ENCODE peak calls at places on chromosomes 12 and 14, in seven cellular contexts. G is right atrium auricular region; R is adrenal gland; S is left lung; J is mammary epithelial cell; H is H1; B is CD8-positive, alpha-beta memory T cell. O is an unnamed sample.
A peak's percentile ranks its signal among the peaks of the same experiment; 100 is the strongest.

GRCh38 chr12:6226701-6227096 is 26.5 kb downstream of the CD9 start:
- DNase-seq in G (no peak), J (peak; percentile 77), S (peak; percentile 78), H (no peak), B (no peak), R (no peak), O (no peak)

GRCh38 chr12:80567391-80567790 is 123.4 kb downstream of the PTPRQ start:
- DNase-seq in J (peak; percentile 61), R (no peak), G (no peak), B (no peak), S (no peak), H (no peak), O (no peak)

GRCh38 chr14:99177876-99178630 is 93.9 kb downstream of the BCL11B start:
- DNase-seq in H (peak; percentile 40), G (no peak), R (no peak), S (no peak), B (no peak), J (no peak), O (no peak)

GRCh38 chr12:4107436-4107878 is 166.1 kb upstream of the CCND2 start:
- DNase-seq in J (peak; percentile 79), H (peak; percentile 53), B (peak; percentile 75), G (no peak), S (no peak), R (peak; percentile 64), O (peak; percentile 58)

GRCh38 chr14:88841741-88842140 is 17.3 kb downstream of the TTC8 start:
- DNase-seq in G (no peak), H (no peak), J (peak; percentile 23), B (no peak), R (no peak), S (no peak), O (no peak)

GRCh38 chr12:11085419-11085818 is 6.7 kb downstream of the TAS2R43 start:
- DNase-seq in G (no peak), B (no peak), H (no peak), R (peak; percentile 30), S (no peak), J (no peak), O (no peak)

GRCh38 chr12:42426733-42427132 is 100.8 kb downstream of the PPHLN1 start:
- DNase-seq in B (no peak), H (no peak), S (no peak), R (no peak), G (no peak), J (peak; percentile 49), O (no peak)

GRCh38 chr12:15823360-15824128 is 34.4 kb upstream of the EPS8 start:
- DNase-seq in H (no peak), R (no peak), B (no peak), J (no peak), S (no peak), G (no peak), O (no peak)

GRCh38 chr14:58072288-58073071 is 79.5 kb downstream of the ARMH4 start:
- DNase-seq in S (no peak), G (no peak), H (peak; percentile 65), B (peak; percentile 14), J (peak; percentile 44), R (peak; percentile 48), O (no peak)

GRCh38 chr12:104345234-104346066 is 41.9 kb downstream of the EID3 start:
- DNase-seq in J (no peak), R (no peak), B (no peak), S (no peak), G (no peak), H (no peak), O (no peak)
- H3K27ac ChIP-seq in J (no peak overlapping the region), R (no peak overlapping the region), B (no peak overlapping the region), S (no peak overlapping the region), G (no peak overlapping the region), H (no peak overlapping the region), O (no peak overlapping the region)

GRCh38 chr14:67690011-67690410 is 5.6 kb downstream of the RDH11 start:
- DNase-seq in B (no peak), H (no peak), G (no peak), R (no peak), J (peak; percentile 66), S (no peak), O (no peak)
- H3K36me3 ChIP-seq in B (peaks cover 47% of the 10 kb centered on the region), H (peaks cover 70% of the 10 kb centered on the region), G (peaks cover 31% of the 10 kb centered on the region), R (no peaks in the 10 kb centered on the region), J (peaks cover 58% of the 10 kb centered on the region), S (no peaks in the 10 kb centered on the region), O (peaks cover 56% of the 10 kb centered on the region)

DNA sequence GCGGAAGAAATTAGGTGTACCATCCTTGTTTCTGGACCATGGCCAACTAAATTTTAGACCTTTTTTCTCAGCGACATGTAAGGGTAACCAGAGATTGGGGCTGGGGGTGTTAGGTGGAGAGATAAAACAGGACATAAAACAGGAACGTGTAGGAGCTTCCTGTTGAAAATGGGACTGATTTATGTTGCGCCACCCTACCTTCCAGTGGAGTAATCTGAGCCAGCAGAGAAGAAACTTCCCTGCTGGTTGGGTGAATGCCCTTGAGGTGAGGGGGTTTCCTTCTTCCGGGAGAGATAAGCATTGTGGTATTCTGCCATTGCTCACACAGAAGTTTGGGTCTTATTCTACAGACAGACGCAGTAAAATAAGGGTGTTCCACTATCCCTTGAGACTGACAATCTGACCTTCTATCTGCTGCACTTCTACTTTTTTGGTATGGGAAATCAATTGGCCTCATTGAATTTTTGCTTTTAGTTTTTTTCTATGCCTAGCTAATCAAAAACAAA is 417.6 kb downstream of the PCNX1 start:
- DNase-seq in R (peak; percentile 34), G (no peak), B (peak; percentile 57), J (peak; percentile 24), H (no peak), S (no peak), O (peak; percentile 26)
- H3K4me3 ChIP-seq in R (no peak overlapping the region), G (no peak overlapping the region), B (no peak overlapping the region), J (no peak overlapping the region), H (peak overlapping the region; percentile 23), S (no peak overlapping the region), O (no peak overlapping the region)

GRCh38 chr12:24252580-24252979 is 303.1 kb upstream of the SOX5 start:
- DNase-seq in B (no peak), R (no peak), H (no peak), J (no peak), S (no peak), G (no peak), O (no peak)

GRCh38 chr12:24256636-24257150 is 307.2 kb upstream of the SOX5 start:
- DNase-seq in R (no peak), J (no peak), S (no peak), G (no peak), B (no peak), H (no peak), O (no peak)

DNA sequence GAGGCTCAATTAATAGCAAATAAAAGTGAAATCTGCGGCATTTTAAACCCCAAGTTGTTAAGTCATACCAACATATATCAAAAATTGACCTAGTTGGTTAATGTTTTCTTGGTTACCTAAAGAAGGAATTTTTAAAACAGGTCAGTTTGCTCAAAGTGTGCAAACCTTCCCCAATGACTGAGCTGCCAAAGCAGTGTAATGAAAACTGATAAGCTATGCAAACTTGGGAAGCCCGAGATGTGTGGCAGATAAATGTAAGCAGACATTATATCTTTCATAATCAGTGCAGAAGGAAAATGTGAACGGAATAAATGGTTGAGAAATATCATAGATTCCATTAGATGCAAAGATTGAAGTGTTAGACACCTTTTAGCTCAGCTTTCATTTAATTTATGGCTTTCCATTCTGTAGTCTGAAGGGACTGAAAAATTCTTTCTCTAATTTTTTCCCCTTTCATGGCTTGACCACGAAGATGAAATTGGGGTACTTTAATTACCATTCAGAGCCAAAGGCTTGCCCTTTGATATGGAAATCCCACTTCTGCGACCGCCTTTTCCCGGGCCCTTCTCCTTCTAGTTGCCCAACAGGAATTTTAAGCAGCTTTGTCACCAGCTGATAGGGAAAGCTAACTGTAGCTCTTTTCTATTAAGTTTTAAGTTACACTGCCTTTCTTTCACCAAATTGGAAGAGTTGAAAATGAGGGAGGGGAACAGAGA is 306.6 kb upstream of the SOX5 start:
- DNase-seq in J (no peak), S (no peak), H (no peak), R (no peak), G (no peak), B (no peak), O (no peak)
- H3K27ac ChIP-seq in J (no peak overlapping the region), S (no peak overlapping the region), H (no peak overlapping the region), R (no peak overlapping the region), G (no peak overlapping the region), B (no peak overlapping the region), O (no peak overlapping the region)

GRCh38 chr14:101707863-101708620 is 53.5 kb upstream of the PPP2R5C start:
- DNase-seq in B (no peak), G (peak; percentile 30), S (no peak), J (no peak), H (no peak), R (no peak), O (no peak)
- H3K36me3 ChIP-seq in B (no peaks in the 10 kb centered on the region), G (no peaks in the 10 kb centered on the region), S (no peaks in the 10 kb centered on the region), J (no peaks in the 10 kb centered on the region), H (no peaks in the 10 kb centered on the region), R (no peaks in the 10 kb centered on the region), O (no peaks in the 10 kb centered on the region)

GRCh38 chr14:105257464-105257863 is 9.1 kb downstream of the BTBD6 start:
- DNase-seq in S (no peak), H (no peak), G (no peak), B (no peak), R (no peak), J (no peak), O (no peak)
- H3K4me3 ChIP-seq in S (no peak overlapping the region), H (no peak overlapping the region), G (no peak overlapping the region), B (no peak overlapping the region), R (no peak overlapping the region), J (no peak overlapping the region), O (no peak overlapping the region)

GRCh38 chr14:103064978-103065377 is 7.6 kb upstream of the CDC42BPB start:
- DNase-seq in B (no peak), H (no peak), S (no peak), R (no peak), J (no peak), G (no peak), O (no peak)

GRCh38 chr14:103065861-103066260 is 8.5 kb upstream of the CDC42BPB start:
- DNase-seq in G (no peak), H (no peak), R (peak; percentile 12), J (no peak), B (no peak), S (no peak), O (no peak)

GRCh38 chr14:103066399-103066798 is 9.1 kb upstream of the CDC42BPB start:
- DNase-seq in J (no peak), H (no peak), S (no peak), B (no peak), R (peak; percentile 19), G (no peak), O (no peak)

GRCh38 chr14:103068351-103069073 is 11.2 kb upstream of the CDC42BPB start:
- DNase-seq in B (no peak), G (no peak), J (no peak), H (no peak), R (peak; percentile 25), S (no peak), O (no peak)

GRCh38 chr14:103067231-103067954 is 10.0 kb upstream of the CDC42BPB start:
- DNase-seq in H (no peak), S (no peak), B (no peak), J (peak; percentile 74), R (peak; percentile 46), G (peak; percentile 76), O (no peak)
- H3K27ac ChIP-seq in H (no peak overlapping the region), S (no peak overlapping the region), B (no peak overlapping the region), J (peak overlapping the region; percentile 23), R (no peak overlapping the region), G (peak overlapping the region; percentile 43), O (no peak overlapping the region)

GRCh38 chr14:55043528-55043927 is 7.9 kb upstream of the MAPK1IP1L start:
- DNase-seq in G (no peak), J (no peak), S (no peak), R (no peak), H (no peak), B (no peak), O (no peak)
- H3K36me3 ChIP-seq in G (peaks cover 8% of the 10 kb centered on the region), J (peaks cover 21% of the 10 kb centered on the region), S (no peaks in the 10 kb centered on the region), R (no peaks in the 10 kb centered on the region), H (peaks cover 26% of the 10 kb centered on the region), B (no peaks in the 10 kb centered on the region), O (peaks cover 12% of the 10 kb centered on the region)